ENCODE peak calls at places on chromosomes 2 and 18, in seven cellular contexts. One of them, this sample, is unnamed.

GRCh38 chr2:217797661-217798069 is 205.1 kb downstream of the TNS1 start:
- DNase-seq in RWPE2: no peak
- DNase-seq in KBM-7: no peak
- DNase-seq in heart left ventricle: no peak
- DNase-seq in naive B cell: no peak
- DNase-seq in hepatic stellate cell: peak; percentile 11
- DNase-seq in stimulated activated CD4-positive, alpha-beta T cell treated with anti-CD3 and anti-CD28 coated beads, Interleukin-2, amount 100 ng/mL, for 48 hours: no peak
- DNase-seq in this sample: no peak

GRCh38 chr18:2316686-2317308 is 254.5 kb downstream of the METTL4 start:
- DNase-seq in stimulated activated CD4-positive, alpha-beta T cell treated with anti-CD3 and anti-CD28 coated beads, Interleukin-2, amount 100 ng/mL, for 48 hours: no peak
- DNase-seq in hepatic stellate cell: no peak
- DNase-seq in naive B cell: no peak
- DNase-seq in RWPE2: no peak
- DNase-seq in heart left ventricle: no peak
- DNase-seq in KBM-7: no peak
- DNase-seq in this sample: peak; percentile 62

GRCh38 chr18:25704096-25704870 is 352.3 kb upstream of the ZNF521 start:
- DNase-seq in hepatic stellate cell: no peak
- DNase-seq in RWPE2: no peak
- DNase-seq in heart left ventricle: no peak
- DNase-seq in naive B cell: no peak
- DNase-seq in KBM-7: no peak
- DNase-seq in stimulated activated CD4-positive, alpha-beta T cell treated with anti-CD3 and anti-CD28 coated beads, Interleukin-2, amount 100 ng/mL, for 48 hours: no peak
- DNase-seq in this sample: no peak

GRCh38 chr2:109239720-109240119 is 110.7 kb downstream of the SH3RF3 start:
- DNase-seq in RWPE2: peak; percentile 72
- DNase-seq in hepatic stellate cell: peak; percentile 53
- DNase-seq in stimulated activated CD4-positive, alpha-beta T cell treated with anti-CD3 and anti-CD28 coated beads, Interleukin-2, amount 100 ng/mL, for 48 hours: no peak
- DNase-seq in KBM-7: no peak
- DNase-seq in naive B cell: no peak
- DNase-seq in heart left ventricle: no peak
- DNase-seq in this sample: peak; percentile 24

GRCh38 chr2:598043-598802 is 79.0 kb downstream of the TMEM18 start:
- DNase-seq in hepatic stellate cell: no peak
- DNase-seq in stimulated activated CD4-positive, alpha-beta T cell treated with anti-CD3 and anti-CD28 coated beads, Interleukin-2, amount 100 ng/mL, for 48 hours: no peak
- DNase-seq in KBM-7: no peak
- DNase-seq in heart left ventricle: no peak
- DNase-seq in naive B cell: no peak
- DNase-seq in RWPE2: no peak
- DNase-seq in this sample: no peak

GRCh38 chr2:46298272-46298521 is 990 bp downstream of the EPAS1 start:
- DNase-seq in hepatic stellate cell: no peak
- DNase-seq in heart left ventricle: no peak
- DNase-seq in RWPE2: no peak
- DNase-seq in KBM-7: peak; percentile 13
- DNase-seq in naive B cell: no peak
- DNase-seq in stimulated activated CD4-positive, alpha-beta T cell treated with anti-CD3 and anti-CD28 coated beads, Interleukin-2, amount 100 ng/mL, for 48 hours: no peak
- DNase-seq in this sample: no peak

GRCh38 chr18:37364237-37364636 is 201.4 kb downstream of the CELF4 start:
- DNase-seq in stimulated activated CD4-positive, alpha-beta T cell treated with anti-CD3 and anti-CD28 coated beads, Interleukin-2, amount 100 ng/mL, for 48 hours: no peak
- DNase-seq in heart left ventricle: peak; percentile 37
- DNase-seq in naive B cell: no peak
- DNase-seq in RWPE2: no peak
- DNase-seq in KBM-7: no peak
- DNase-seq in hepatic stellate cell: no peak
- DNase-seq in this sample: no peak

GRCh38 chr2:172701250-172701649 is 34.4 kb upstream of the RAPGEF4 start:
- DNase-seq in hepatic stellate cell: peak; percentile 72
- DNase-seq in KBM-7: no peak
- DNase-seq in stimulated activated CD4-positive, alpha-beta T cell treated with anti-CD3 and anti-CD28 coated beads, Interleukin-2, amount 100 ng/mL, for 48 hours: no peak
- DNase-seq in naive B cell: no peak
- DNase-seq in heart left ventricle: no peak
- DNase-seq in RWPE2: no peak
- DNase-seq in this sample: no peak

GRCh38 chr18:33577688-33578370 is at the start of gene ASXL3:
- DNase-seq in stimulated activated CD4-positive, alpha-beta T cell treated with anti-CD3 and anti-CD28 coated beads, Interleukin-2, amount 100 ng/mL, for 48 hours: no peak
- DNase-seq in naive B cell: no peak
- DNase-seq in heart left ventricle: peak; percentile 44
- DNase-seq in RWPE2: no peak
- DNase-seq in KBM-7: peak; percentile 14
- DNase-seq in hepatic stellate cell: peak; percentile 18
- DNase-seq in this sample: peak; percentile 73

GRCh38 chr18:24014062-24014985 is at the start of gene TTC39C:
- DNase-seq in RWPE2: peak; percentile 71
- DNase-seq in naive B cell: peak; percentile 79
- DNase-seq in stimulated activated CD4-positive, alpha-beta T cell treated with anti-CD3 and anti-CD28 coated beads, Interleukin-2, amount 100 ng/mL, for 48 hours: peak; percentile 73
- DNase-seq in hepatic stellate cell: peak; percentile 75
- DNase-seq in heart left ventricle: peak; percentile 66
- DNase-seq in KBM-7: peak; percentile 76
- DNase-seq in this sample: peak; percentile 82

GRCh38 chr2:98552499-98553179 is 55.7 kb downstream of the COA5 start:
- DNase-seq in heart left ventricle: no peak
- DNase-seq in KBM-7: no peak
- DNase-seq in hepatic stellate cell: peak; percentile 74
- DNase-seq in RWPE2: no peak
- DNase-seq in stimulated activated CD4-positive, alpha-beta T cell treated with anti-CD3 and anti-CD28 coated beads, Interleukin-2, amount 100 ng/mL, for 48 hours: no peak
- DNase-seq in naive B cell: no peak
- DNase-seq in this sample: no peak

GRCh38 chr2:37441055-37441454 is 96.6 kb downstream of the QPCT start:
- DNase-seq in naive B cell: no peak
- DNase-seq in hepatic stellate cell: no peak
- DNase-seq in RWPE2: no peak
- DNase-seq in stimulated activated CD4-positive, alpha-beta T cell treated with anti-CD3 and anti-CD28 coated beads, Interleukin-2, amount 100 ng/mL, for 48 hours: no peak
- DNase-seq in KBM-7: no peak
- DNase-seq in heart left ventricle: no peak
- DNase-seq in this sample: no peak

GRCh38 chr2:231530099-231531085 is at the start of gene NMUR1:
- DNase-seq in hepatic stellate cell: peak; percentile 60
- DNase-seq in stimulated activated CD4-positive, alpha-beta T cell treated with anti-CD3 and anti-CD28 coated beads, Interleukin-2, amount 100 ng/mL, for 48 hours: peak; percentile 67
- DNase-seq in KBM-7: peak; percentile 51
- DNase-seq in RWPE2: no peak
- DNase-seq in heart left ventricle: peak; percentile 64
- DNase-seq in naive B cell: peak; percentile 75
- DNase-seq in this sample: peak; percentile 72

GRCh38 chr2:68870215-68870614 is 982 bp downstream of the BMP10 start:
- DNase-seq in KBM-7: no peak
- DNase-seq in hepatic stellate cell: no peak
- DNase-seq in RWPE2: no peak
- DNase-seq in naive B cell: no peak
- DNase-seq in stimulated activated CD4-positive, alpha-beta T cell treated with anti-CD3 and anti-CD28 coated beads, Interleukin-2, amount 100 ng/mL, for 48 hours: no peak
- DNase-seq in heart left ventricle: no peak
- DNase-seq in this sample: no peak

GRCh38 chr2:52810460-52810859 is 957.1 kb upstream of the CHAC2 start:
- DNase-seq in hepatic stellate cell: no peak
- DNase-seq in naive B cell: no peak
- DNase-seq in stimulated activated CD4-positive, alpha-beta T cell treated with anti-CD3 and anti-CD28 coated beads, Interleukin-2, amount 100 ng/mL, for 48 hours: no peak
- DNase-seq in RWPE2: no peak
- DNase-seq in KBM-7: no peak
- DNase-seq in heart left ventricle: no peak
- DNase-seq in this sample: peak; percentile 31

GRCh38 chr18:48940854-48941531 is 9.8 kb downstream of the SMAD7 start:
- DNase-seq in RWPE2: no peak
- DNase-seq in naive B cell: peak; percentile 84
- DNase-seq in heart left ventricle: no peak
- DNase-seq in KBM-7: peak; percentile 91
- DNase-seq in hepatic stellate cell: no peak
- DNase-seq in stimulated activated CD4-positive, alpha-beta T cell treated with anti-CD3 and anti-CD28 coated beads, Interleukin-2, amount 100 ng/mL, for 48 hours: peak; percentile 48
- DNase-seq in this sample: no peak

GRCh38 chr2:201908901-201909300 is 102.6 kb downstream of the CDK15 start:
- DNase-seq in naive B cell: no peak
- DNase-seq in stimulated activated CD4-positive, alpha-beta T cell treated with anti-CD3 and anti-CD28 coated beads, Interleukin-2, amount 100 ng/mL, for 48 hours: no peak
- DNase-seq in heart left ventricle: no peak
- DNase-seq in hepatic stellate cell: no peak
- DNase-seq in RWPE2: no peak
- DNase-seq in KBM-7: no peak
- DNase-seq in this sample: no peak

GRCh38 chr2:222289280-222290250 is 9.2 kb downstream of the PAX3 start:
- DNase-seq in RWPE2: no peak
- DNase-seq in KBM-7: no peak
- DNase-seq in stimulated activated CD4-positive, alpha-beta T cell treated with anti-CD3 and anti-CD28 coated beads, Interleukin-2, amount 100 ng/mL, for 48 hours: no peak
- DNase-seq in hepatic stellate cell: no peak
- DNase-seq in naive B cell: no peak
- DNase-seq in heart left ventricle: no peak
- DNase-seq in this sample: no peak

GRCh38 chr2:30756051-30756719 is 51.1 kb downstream of the CAPN13 start:
- DNase-seq in hepatic stellate cell: peak; percentile 13
- DNase-seq in RWPE2: no peak
- DNase-seq in naive B cell: no peak
- DNase-seq in heart left ventricle: no peak
- DNase-seq in KBM-7: no peak
- DNase-seq in stimulated activated CD4-positive, alpha-beta T cell treated with anti-CD3 and anti-CD28 coated beads, Interleukin-2, amount 100 ng/mL, for 48 hours: no peak
- DNase-seq in this sample: peak; percentile 56

GRCh38 chr2:86044045-86044444 is 61.6 kb downstream of the POLR1A start:
- DNase-seq in naive B cell: no peak
- DNase-seq in heart left ventricle: no peak
- DNase-seq in hepatic stellate cell: no peak
- DNase-seq in stimulated activated CD4-positive, alpha-beta T cell treated with anti-CD3 and anti-CD28 coated beads, Interleukin-2, amount 100 ng/mL, for 48 hours: no peak
- DNase-seq in RWPE2: no peak
- DNase-seq in KBM-7: no peak
- DNase-seq in this sample: no peak

GRCh38 chr2:41038408-41038807 is 586.5 kb upstream of the SLC8A1 start:
- DNase-seq in RWPE2: no peak
- DNase-seq in hepatic stellate cell: no peak
- DNase-seq in heart left ventricle: no peak
- DNase-seq in naive B cell: no peak
- DNase-seq in KBM-7: no peak
- DNase-seq in stimulated activated CD4-positive, alpha-beta T cell treated with anti-CD3 and anti-CD28 coated beads, Interleukin-2, amount 100 ng/mL, for 48 hours: no peak
- DNase-seq in this sample: peak; percentile 16

GRCh38 chr2:61471905-61472805 is 1.3 kb upstream of the USP34 start:
- DNase-seq in KBM-7: no peak
- DNase-seq in hepatic stellate cell: peak; percentile 12
- DNase-seq in naive B cell: no peak
- DNase-seq in RWPE2: no peak
- DNase-seq in stimulated activated CD4-positive, alpha-beta T cell treated with anti-CD3 and anti-CD28 coated beads, Interleukin-2, amount 100 ng/mL, for 48 hours: no peak
- DNase-seq in heart left ventricle: no peak
- DNase-seq in this sample: peak; percentile 66

GRCh38 chr2:64318476-64318748 is 135.6 kb upstream of the LGALSL start:
- DNase-seq in RWPE2: no peak
- DNase-seq in KBM-7: no peak
- DNase-seq in naive B cell: no peak
- DNase-seq in hepatic stellate cell: no peak
- DNase-seq in stimulated activated CD4-positive, alpha-beta T cell treated with anti-CD3 and anti-CD28 coated beads, Interleukin-2, amount 100 ng/mL, for 48 hours: no peak
- DNase-seq in heart left ventricle: no peak
- DNase-seq in this sample: no peak

This sample was measured in hepatocyte.